ENCODE peak calls at places on chromosomes 7 and 10, in six cellular contexts. H is suprapubic skin, N is GM12892, X is transverse colon, J is GM12878, P is esophagus muscularis mucosa. B is an unnamed sample.

GRCh38 chr7:27112960-27113949 is 10.8 kb upstream of the HOXA2 start:
- DNase-seq in X (peak; percentile 80), J (no peak), N (no peak), H (peak; percentile 60), P (no peak), B (no peak)

GRCh38 chr7:72101444-72101843 is 310.7 kb downstream of the CALN1 start:
- DNase-seq in N (no peak), X (no peak), J (no peak), P (no peak), H (no peak), B (no peak)

GRCh38 chr7:44383566-44383965 is 58.2 kb upstream of the CAMK2B start:
- DNase-seq in J (no peak), P (peak; percentile 79), N (no peak), X (no peak), H (no peak), B (no peak)

GRCh38 chr10:92387289-92387940 is 96.4 kb downstream of the MARCHF5 start:
- DNase-seq in N (no peak), P (no peak), H (no peak), J (no peak), X (no peak), B (no peak)

GRCh38 chr7:118298771-118299170 is 74.3 kb downstream of the ANKRD7 start:
- DNase-seq in H (no peak), N (no peak), P (no peak), J (no peak), X (no peak), B (no peak)

GRCh38 chr10:78672898-78673297 is 395.9 kb upstream of the ZMIZ1 start:
- DNase-seq in J (no peak), X (no peak), H (no peak), P (peak; percentile 83), N (no peak), B (no peak)

GRCh38 chr7:27172388-27172774 is 1.7 kb downstream of the HOXA10 start:
- DNase-seq in J (no peak), X (peak; percentile 22), N (no peak), P (no peak), H (peak; percentile 74), B (no peak)

GRCh38 chr10:15781381-15781960 is 61.7 kb upstream of the ITGA8 start:
- DNase-seq in X (no peak), N (no peak), H (no peak), J (no peak), P (no peak), B (no peak)

GRCh38 chr7:154746551-154746950 is 256.4 kb downstream of the PAXIP1 start:
- DNase-seq in J (no peak), X (no peak), N (no peak), P (no peak), H (no peak), B (no peak)

GRCh38 chr7:106840342-106840741 is 24.7 kb upstream of the PIK3CG start:
- DNase-seq in J (no peak), H (no peak), X (no peak), N (no peak), P (no peak), B (no peak)

GRCh38 chr7:43756368-43757072 is 2.0 kb upstream of the BLVRA start:
- DNase-seq in H (no peak), J (no peak), P (peak; percentile 68), X (no peak), N (no peak), B (no peak)

GRCh38 chr7:116726713-116727431 is 54.9 kb downstream of the MET start:
- DNase-seq in N (no peak), J (no peak), H (no peak), X (no peak), P (no peak), B (no peak)

GRCh38 chr10:125127110-125127509 is 33.3 kb downstream of the CTBP2 start:
- DNase-seq in P (no peak), X (no peak), H (no peak), N (no peak), J (no peak), B (no peak)

GRCh38 chr7:95045236-95045923 is 138.0 kb downstream of the PPP1R9A start:
- DNase-seq in H (no peak), N (no peak), J (no peak), P (no peak), X (peak; percentile 16), B (no peak)

GRCh38 chr7:13989138-13989943 is at the start of gene ETV1:
- DNase-seq in J (no peak), N (no peak), X (peak; percentile 35), H (peak; percentile 79), P (no peak), B (no peak)

GRCh38 chr7:2493205-2493604 is 17.0 kb upstream of the GRIFIN start:
- DNase-seq in N (no peak), J (no peak), P (no peak), H (no peak), X (no peak), B (no peak)

GRCh38 chr7:150435047-150435389 is 15.4 kb upstream of the GIMAP8 start:
- DNase-seq in J (no peak), P (no peak), H (no peak), N (no peak), X (no peak), B (no peak)

GRCh38 chr7:34247468-34247867 is 342.1 kb downstream of the BMPER start:
- DNase-seq in P (no peak), J (no peak), H (no peak), N (no peak), X (no peak), B (no peak)

GRCh38 chr7:36037121-36037662 is 115.9 kb upstream of the EEPD1 start:
- DNase-seq in J (no peak), H (peak; percentile 76), P (no peak), X (peak; percentile 37), N (no peak), B (no peak)

GRCh38 chr10:14621037-14621436 is 153.7 kb downstream of the FAM107B start:
- DNase-seq in H (no peak), N (no peak), P (no peak), J (no peak), X (no peak), B (no peak)

GRCh38 chr10:26714816-26715487 is 17.5 kb downstream of the PDSS1 start:
- DNase-seq in X (peak; percentile 80), H (no peak), P (no peak), J (no peak), N (no peak), B (no peak)

GRCh38 chr7:81715984-81716588 is 53.8 kb downstream of the HGF start:
- DNase-seq in X (no peak), N (no peak), P (no peak), H (no peak), J (no peak), B (no peak)

GRCh38 chr7:36439624-36440023 is 50.0 kb downstream of the ANLN start:
- DNase-seq in J (no peak), H (no peak), X (no peak), N (no peak), P (no peak), B (no peak)

GRCh38 chr7:10973942-10974716 is 457 bp downstream of the PHF14 start:
- DNase-seq in X (peak; percentile 37), H (peak; percentile 73), N (peak; percentile 15), P (no peak), J (no peak), B (no peak)

GRCh38 chr10:126135939-126136595 is 239.7 kb downstream of the FANK1 start:
- DNase-seq in H (no peak), N (no peak), X (no peak), J (no peak), P (no peak), B (no peak)

GRCh38 chr7:76234282-76234584 is 32.5 kb downstream of the SRRM3 start:
- DNase-seq in X (no peak), J (no peak), N (no peak), H (no peak), P (no peak), B (no peak)

GRCh38 chr7:135602304-135602703 is 44.6 kb downstream of the NUP205 start:
- DNase-seq in H (no peak), P (no peak), N (no peak), X (no peak), J (no peak), B (no peak)

GRCh38 chr10:49110684-49111319 is 4.5 kb downstream of the VSTM4 start:
- DNase-seq in J (no peak), N (no peak), X (no peak), P (no peak), H (no peak), B (no peak)

GRCh38 chr10:97119058-97119832 is 66.5 kb downstream of the SLIT1 start:
- DNase-seq in N (no peak), H (no peak), J (no peak), P (no peak), X (no peak), B (no peak)

GRCh38 chr10:36989233-36989632 is 136.2 kb upstream of the ANKRD30A start:
- DNase-seq in X (no peak), J (no peak), N (no peak), P (no peak), H (no peak), B (no peak)

GRCh38 chr10:551489-552252 is 137.8 kb downstream of the DIP2C start:
- DNase-seq in P (no peak), N (no peak), X (no peak), J (no peak), H (no peak), B (no peak)

GRCh38 chr7:139931190-139932007 is 102.3 kb downstream of the TBXAS1 start:
- DNase-seq in H (no peak), X (no peak), P (no peak), J (no peak), N (no peak), B (no peak)

GRCh38 chr10:118573512-118573911 is 21.9 kb downstream of the PRLHR start:
- DNase-seq in N (no peak), H (no peak), X (no peak), P (peak; percentile 86), J (no peak), B (no peak)
- TF ChIP-seq POLR2A in N (no peak), H (no peak), X (no peak), P (no peak), J (no peak), B (no peak)

GRCh38 chr10:119775529-119775928 is 49.7 kb downstream of the INPP5F start:
- DNase-seq in X (no peak), P (no peak), H (no peak), J (no peak), N (no peak), B (no peak)
- TF ChIP-seq POLR2AphosphoS5 in X (no peak), P (no peak), H (no peak), J (no peak), N (no peak), B (no peak)

DNA sequence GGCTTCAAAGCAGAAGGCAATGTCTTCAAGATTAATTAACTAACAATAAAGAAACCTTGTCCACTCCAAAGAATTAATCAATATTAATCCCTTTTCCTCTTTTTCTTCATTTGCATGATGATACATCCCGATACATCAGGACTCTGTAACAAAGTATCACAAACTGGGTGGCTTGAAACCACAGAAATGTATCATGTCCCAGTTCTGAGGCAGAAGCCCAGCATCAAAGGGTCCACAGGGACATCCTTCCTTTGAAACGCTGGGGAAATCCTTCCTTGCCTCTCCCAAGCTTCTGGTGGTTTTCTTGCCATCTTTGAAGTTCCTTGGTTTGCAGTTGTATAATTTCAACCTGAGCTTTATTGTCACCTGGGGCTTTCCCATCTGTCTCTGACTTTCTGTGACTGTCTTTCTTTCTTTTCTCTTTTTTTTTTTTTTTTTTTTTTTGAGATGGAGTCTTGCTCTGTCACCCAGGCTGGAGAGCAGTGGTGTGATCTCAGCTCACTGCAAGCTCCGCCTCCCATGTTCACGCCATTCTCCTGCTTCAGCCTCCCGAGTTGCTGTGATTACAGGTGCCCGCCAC is 210.2 kb upstream of the ADARB2 start:
- DNase-seq in N (no peak), X (no peak), J (no peak), P (no peak), H (no peak), B (no peak)
- TF ChIP-seq POLR2A in N (no peak), X (no peak), J (no peak), P (no peak), H (no peak), B (no peak)

GRCh38 chr7:1458676-1459511 is at the start of gene MICALL2:
- DNase-seq in X (peak; percentile 83), N (no peak), J (no peak), P (no peak), H (peak; percentile 93), B (no peak)
- TF ChIP-seq POLR2AphosphoS5 in X (peak; percentile 95), N (no peak), J (peak; percentile 36), P (peak; percentile 85), H (no peak), B (no peak)

B was measured in GM12891.